ENCODE peak calls at places on chromosomes 16 and 17, in four cellular contexts. One of them, this sample, is unnamed.

GRCh38 chr17:32185875-32186274 is 43.6 kb downstream of the RHOT1 start:
- DNase-seq in non-pigmented ciliary epithelial cell: no peak
- DNase-seq in stimulated activated CD4-positive, alpha-beta T cell treated with anti-CD3 and anti-CD28 coated beads, Interleukin-2, amount 100 ng/mL, for 24 hours: no peak
- DNase-seq in left ventricle myocardium inferior: no peak
- DNase-seq in this sample: no peak

GRCh38 chr16:74950511-74950910 is 34.4 kb downstream of the WDR59 start:
- DNase-seq in non-pigmented ciliary epithelial cell: no peak
- DNase-seq in stimulated activated CD4-positive, alpha-beta T cell treated with anti-CD3 and anti-CD28 coated beads, Interleukin-2, amount 100 ng/mL, for 24 hours: no peak
- DNase-seq in left ventricle myocardium inferior: no peak
- DNase-seq in this sample: no peak

GRCh38 chr17:9346296-9346926 is 229.2 kb downstream of the STX8 start:
- DNase-seq in non-pigmented ciliary epithelial cell: no peak
- DNase-seq in stimulated activated CD4-positive, alpha-beta T cell treated with anti-CD3 and anti-CD28 coated beads, Interleukin-2, amount 100 ng/mL, for 24 hours: no peak
- DNase-seq in left ventricle myocardium inferior: no peak
- DNase-seq in this sample: no peak

GRCh38 chr17:5703736-5704135 is 119.4 kb upstream of the NLRP1 start:
- DNase-seq in non-pigmented ciliary epithelial cell: no peak
- DNase-seq in stimulated activated CD4-positive, alpha-beta T cell treated with anti-CD3 and anti-CD28 coated beads, Interleukin-2, amount 100 ng/mL, for 24 hours: no peak
- DNase-seq in left ventricle myocardium inferior: no peak
- DNase-seq in this sample: no peak

GRCh38 chr17:34658796-34659195 is 79.4 kb downstream of the TMEM132E start:
- DNase-seq in non-pigmented ciliary epithelial cell: no peak
- DNase-seq in stimulated activated CD4-positive, alpha-beta T cell treated with anti-CD3 and anti-CD28 coated beads, Interleukin-2, amount 100 ng/mL, for 24 hours: no peak
- DNase-seq in left ventricle myocardium inferior: no peak
- DNase-seq in this sample: no peak

GRCh38 chr17:17738901-17739300 is 57.6 kb downstream of the RAI1 start:
- DNase-seq in non-pigmented ciliary epithelial cell: no peak
- DNase-seq in stimulated activated CD4-positive, alpha-beta T cell treated with anti-CD3 and anti-CD28 coated beads, Interleukin-2, amount 100 ng/mL, for 24 hours: no peak
- DNase-seq in left ventricle myocardium inferior: no peak
- DNase-seq in this sample: no peak

GRCh38 chr17:56119191-56119590 is 34.1 kb upstream of the ANKFN1 start:
- DNase-seq in non-pigmented ciliary epithelial cell: no peak
- DNase-seq in stimulated activated CD4-positive, alpha-beta T cell treated with anti-CD3 and anti-CD28 coated beads, Interleukin-2, amount 100 ng/mL, for 24 hours: no peak
- DNase-seq in left ventricle myocardium inferior: no peak
- DNase-seq in this sample: no peak

GRCh38 chr16:20868890-20869289 is 31.3 kb downstream of the DCUN1D3 start:
- DNase-seq in non-pigmented ciliary epithelial cell: no peak
- DNase-seq in stimulated activated CD4-positive, alpha-beta T cell treated with anti-CD3 and anti-CD28 coated beads, Interleukin-2, amount 100 ng/mL, for 24 hours: no peak
- DNase-seq in left ventricle myocardium inferior: peak
- DNase-seq in this sample: no peak

GRCh38 chr16:15857779-15858560 is 1.1 kb upstream of the MYH11 start:
- DNase-seq in non-pigmented ciliary epithelial cell: no peak
- DNase-seq in stimulated activated CD4-positive, alpha-beta T cell treated with anti-CD3 and anti-CD28 coated beads, Interleukin-2, amount 100 ng/mL, for 24 hours: no peak
- DNase-seq in left ventricle myocardium inferior: peak
- DNase-seq in this sample: no peak

GRCh38 chr17:30225919-30226553 is 9.5 kb downstream of the SLC6A4 start:
- DNase-seq in non-pigmented ciliary epithelial cell: no peak
- DNase-seq in stimulated activated CD4-positive, alpha-beta T cell treated with anti-CD3 and anti-CD28 coated beads, Interleukin-2, amount 100 ng/mL, for 24 hours: no peak
- DNase-seq in left ventricle myocardium inferior: no peak
- DNase-seq in this sample: no peak

GRCh38 chr17:38877130-38877851 is 7.4 kb downstream of the LASP1 start:
- DNase-seq in non-pigmented ciliary epithelial cell: no peak
- DNase-seq in stimulated activated CD4-positive, alpha-beta T cell treated with anti-CD3 and anti-CD28 coated beads, Interleukin-2, amount 100 ng/mL, for 24 hours: no peak
- DNase-seq in left ventricle myocardium inferior: no peak
- DNase-seq in this sample: peak

GRCh38 chr17:50917418-50917743 is 51.2 kb upstream of the TOB1 start:
- DNase-seq in non-pigmented ciliary epithelial cell: no peak
- DNase-seq in stimulated activated CD4-positive, alpha-beta T cell treated with anti-CD3 and anti-CD28 coated beads, Interleukin-2, amount 100 ng/mL, for 24 hours: no peak
- DNase-seq in left ventricle myocardium inferior: no peak
- DNase-seq in this sample: no peak

GRCh38 chr16:48182979-48183537 is 27.3 kb upstream of the ABCC12 start:
- DNase-seq in non-pigmented ciliary epithelial cell: no peak
- DNase-seq in stimulated activated CD4-positive, alpha-beta T cell treated with anti-CD3 and anti-CD28 coated beads, Interleukin-2, amount 100 ng/mL, for 24 hours: no peak
- DNase-seq in left ventricle myocardium inferior: no peak
- DNase-seq in this sample: no peak

GRCh38 chr16:24834459-24835335 is 11.1 kb upstream of the SLC5A11 start:
- DNase-seq in non-pigmented ciliary epithelial cell: no peak
- DNase-seq in stimulated activated CD4-positive, alpha-beta T cell treated with anti-CD3 and anti-CD28 coated beads, Interleukin-2, amount 100 ng/mL, for 24 hours: no peak
- DNase-seq in left ventricle myocardium inferior: no peak
- DNase-seq in this sample: peak

GRCh38 chr17:47698749-47699535 is 5.0 kb downstream of the TBKBP1 start:
- DNase-seq in non-pigmented ciliary epithelial cell: no peak
- DNase-seq in stimulated activated CD4-positive, alpha-beta T cell treated with anti-CD3 and anti-CD28 coated beads, Interleukin-2, amount 100 ng/mL, for 24 hours: peak
- DNase-seq in left ventricle myocardium inferior: peak
- DNase-seq in this sample: peak

GRCh38 chr16:24939738-24940137 is 75.4 kb downstream of the ARHGAP17 start:
- DNase-seq in non-pigmented ciliary epithelial cell: no peak
- DNase-seq in stimulated activated CD4-positive, alpha-beta T cell treated with anti-CD3 and anti-CD28 coated beads, Interleukin-2, amount 100 ng/mL, for 24 hours: no peak
- DNase-seq in left ventricle myocardium inferior: no peak
- DNase-seq in this sample: no peak

GRCh38 chr17:15377200-15377599 is 35.8 kb upstream of the TEKT3 start:
- DNase-seq in non-pigmented ciliary epithelial cell: no peak
- DNase-seq in stimulated activated CD4-positive, alpha-beta T cell treated with anti-CD3 and anti-CD28 coated beads, Interleukin-2, amount 100 ng/mL, for 24 hours: no peak
- DNase-seq in left ventricle myocardium inferior: no peak
- DNase-seq in this sample: no peak

GRCh38 chr17:34379876-34380275 is 16.8 kb upstream of the CCL1 start:
- DNase-seq in non-pigmented ciliary epithelial cell: no peak
- DNase-seq in stimulated activated CD4-positive, alpha-beta T cell treated with anti-CD3 and anti-CD28 coated beads, Interleukin-2, amount 100 ng/mL, for 24 hours: no peak
- DNase-seq in left ventricle myocardium inferior: no peak
- DNase-seq in this sample: no peak

GRCh38 chr17:46772879-46773620 is 45.4 kb downstream of the WNT3 start:
- DNase-seq in non-pigmented ciliary epithelial cell: no peak
- DNase-seq in stimulated activated CD4-positive, alpha-beta T cell treated with anti-CD3 and anti-CD28 coated beads, Interleukin-2, amount 100 ng/mL, for 24 hours: no peak
- DNase-seq in left ventricle myocardium inferior: no peak
- DNase-seq in this sample: no peak

GRCh38 chr16:53201900-53202299 is 147.1 kb downstream of the CHD9 start:
- DNase-seq in non-pigmented ciliary epithelial cell: no peak
- DNase-seq in stimulated activated CD4-positive, alpha-beta T cell treated with anti-CD3 and anti-CD28 coated beads, Interleukin-2, amount 100 ng/mL, for 24 hours: no peak
- DNase-seq in left ventricle myocardium inferior: no peak
- DNase-seq in this sample: no peak

GRCh38 chr16:81633147-81633619 is 145.9 kb upstream of the PLCG2 start:
- DNase-seq in non-pigmented ciliary epithelial cell: no peak
- DNase-seq in stimulated activated CD4-positive, alpha-beta T cell treated with anti-CD3 and anti-CD28 coated beads, Interleukin-2, amount 100 ng/mL, for 24 hours: peak
- DNase-seq in left ventricle myocardium inferior: no peak
- DNase-seq in this sample: no peak